ENCODE peak calls at places on chromosomes 1 and 21, in eight cellular contexts. N is uterus, X is tibial artery, D is AG10803, V is vagina, C is bronchial epithelial cell, P is endothelial cell of umbilical vein, G is GM13976. U is an unnamed sample.

GRCh38 chr1:67721112-67721511 is 36.1 kb downstream of the GADD45A start:
- DNase-seq in N (no peak), X (no peak), C (no peak), V (no peak), G (no peak), P (no peak), D (no peak), U (no peak)

GRCh38 chr1:226838456-226838855 is 32.0 kb upstream of the PSEN2 start:
- DNase-seq in N (no peak), D (no peak), G (no peak), X (no peak), V (no peak), P (no peak), C (no peak), U (no peak)

GRCh38 chr1:59215766-59216291 is 81.1 kb upstream of the FGGY start:
- DNase-seq in D (no peak), V (no peak), G (no peak), P (no peak), N (no peak), C (peak; percentile 64), X (no peak), U (no peak)

GRCh38 chr1:156413310-156414246 is 44.6 kb downstream of the RHBG start:
- DNase-seq in X (no peak), P (no peak), V (no peak), N (no peak), G (no peak), C (no peak), D (no peak), U (no peak)

GRCh38 chr1:19465123-19465522 is 20.2 kb downstream of the CAPZB start:
- DNase-seq in C (no peak), X (no peak), P (no peak), V (no peak), N (no peak), G (no peak), D (peak; percentile 64), U (no peak)

GRCh38 chr1:228471762-228472398 is 15.3 kb upstream of the RNF187 start:
- DNase-seq in P (peak; percentile 34), V (no peak), G (peak; percentile 70), N (no peak), C (peak; percentile 38), X (no peak), D (peak; percentile 56), U (peak; percentile 63)

GRCh38 chr1:55789466-55789865 is 574.3 kb upstream of the USP24 start:
- DNase-seq in C (no peak), P (no peak), X (no peak), N (no peak), V (no peak), D (no peak), G (no peak), U (no peak)

GRCh38 chr21:21845901-21846396 is 847.7 kb downstream of the NCAM2 start:
- DNase-seq in V (no peak), G (no peak), C (no peak), X (no peak), P (no peak), D (no peak), N (no peak), U (no peak)

GRCh38 chr1:105730701-105731100 is 1325.8 kb upstream of the PRMT6 start:
- DNase-seq in C (no peak), D (no peak), V (no peak), G (no peak), X (no peak), P (no peak), N (no peak), U (no peak)

GRCh38 chr1:109634771-109635750 is 15.4 kb downstream of the AMPD2 start:
- DNase-seq in P (no peak), C (no peak), G (no peak), V (peak; percentile 81), D (no peak), X (no peak), N (no peak), U (no peak)

GRCh38 chr1:206713910-206714312 is 29.2 kb downstream of the MAPKAPK2 start:
- DNase-seq in D (peak; percentile 44), V (no peak), X (no peak), P (no peak), N (no peak), C (no peak), G (no peak), U (no peak)

GRCh38 chr1:85626818-85627217 is 46.3 kb downstream of the CCN1 start:
- DNase-seq in D (no peak), C (no peak), X (no peak), N (no peak), V (no peak), P (no peak), G (no peak), U (no peak)

GRCh38 chr1:85326381-85326780 is 49.9 kb upstream of the BCL10 start:
- DNase-seq in N (no peak), D (no peak), G (no peak), P (no peak), X (no peak), C (peak; percentile 60), V (no peak), U (no peak)

GRCh38 chr1:17829579-17829978 is 74.4 kb downstream of the ACTL8 start:
- DNase-seq in N (no peak), X (no peak), C (no peak), V (no peak), P (no peak), G (no peak), D (no peak), U (no peak)

GRCh38 chr1:202274611-202275010 is 67.1 kb downstream of the UBE2T start:
- DNase-seq in N (peak; percentile 9), X (no peak), V (no peak), C (peak; percentile 38), G (peak; percentile 67), D (no peak), P (peak; percentile 48), U (peak; percentile 58)

GRCh38 chr1:100612540-100612939 is 74.6 kb downstream of the GPR88 start:
- DNase-seq in V (no peak), N (no peak), G (no peak), D (no peak), P (no peak), X (no peak), C (no peak), U (no peak)

GRCh38 chr1:148334339-148335130 is 148.6 kb downstream of the PPIAL4G start:
- DNase-seq in X (peak; percentile 87), G (peak; percentile 68), N (peak; percentile 83), C (peak; percentile 97), V (peak; percentile 93), D (peak; percentile 50), P (peak; percentile 63), U (peak; percentile 52)

GRCh38 chr1:104072915-104073371 is 323.2 kb downstream of the AMY1C start:
- DNase-seq in V (no peak), P (peak; percentile 1), X (no peak), N (no peak), D (no peak), G (no peak), C (no peak), U (no peak)

GRCh38 chr1:17655922-17656321 is 99.2 kb upstream of the ACTL8 start:
- DNase-seq in C (no peak), P (no peak), G (no peak), N (no peak), D (no peak), V (no peak), X (no peak), U (no peak)

GRCh38 chr1:66446261-66447001 is 87.5 kb upstream of the SGIP1 start:
- DNase-seq in C (peak; percentile 69), G (peak; percentile 68), P (peak; percentile 89), X (no peak), N (peak; percentile 23), V (no peak), D (peak; percentile 74), U (peak; percentile 61)

GRCh38 chr1:208511242-208511860 is 267.2 kb upstream of the PLXNA2 start:
- DNase-seq in X (no peak), V (no peak), G (no peak), C (no peak), P (no peak), N (no peak), D (no peak), U (no peak)

GRCh38 chr1:54595956-54596498 is 27.3 kb downstream of the FAM151A start:
- DNase-seq in V (no peak), G (no peak), P (no peak), D (no peak), C (no peak), X (no peak), N (no peak), U (no peak)

GRCh38 chr1:69518991-69519390 is 48.7 kb upstream of the LRRC7 start:
- DNase-seq in D (peak; percentile 29), N (no peak), G (no peak), C (no peak), X (no peak), P (no peak), V (no peak), U (no peak)

GRCh38 chr1:217469983-217470382 is 160.9 kb downstream of the GPATCH2 start:
- DNase-seq in N (no peak), D (no peak), G (no peak), P (no peak), V (no peak), C (no peak), X (no peak), U (no peak)

GRCh38 chr1:217472915-217473314 is 158.0 kb downstream of the GPATCH2 start:
- DNase-seq in X (no peak), G (no peak), C (peak; percentile 64), D (no peak), P (no peak), V (no peak), N (no peak), U (no peak)

GRCh38 chr1:217471403-217471802 is 159.5 kb downstream of the GPATCH2 start:
- DNase-seq in V (no peak), P (no peak), N (no peak), G (no peak), D (no peak), X (no peak), C (no peak), U (no peak)
- TF ChIP-seq CTCF in V (no peak), P (no peak), N (no peak), G (no peak), D (no peak), X (no peak), C (no peak), U (no peak)

GRCh38 chr1:176271572-176271971 is 64.5 kb upstream of the COP1 start:
- DNase-seq in V (no peak), X (no peak), C (no peak), G (no peak), D (no peak), P (no peak), N (no peak), U (no peak)
- TF ChIP-seq CTCF in V (no peak), X (no peak), C (no peak), G (no peak), D (no peak), P (no peak), N (no peak), U (no peak)

DNA sequence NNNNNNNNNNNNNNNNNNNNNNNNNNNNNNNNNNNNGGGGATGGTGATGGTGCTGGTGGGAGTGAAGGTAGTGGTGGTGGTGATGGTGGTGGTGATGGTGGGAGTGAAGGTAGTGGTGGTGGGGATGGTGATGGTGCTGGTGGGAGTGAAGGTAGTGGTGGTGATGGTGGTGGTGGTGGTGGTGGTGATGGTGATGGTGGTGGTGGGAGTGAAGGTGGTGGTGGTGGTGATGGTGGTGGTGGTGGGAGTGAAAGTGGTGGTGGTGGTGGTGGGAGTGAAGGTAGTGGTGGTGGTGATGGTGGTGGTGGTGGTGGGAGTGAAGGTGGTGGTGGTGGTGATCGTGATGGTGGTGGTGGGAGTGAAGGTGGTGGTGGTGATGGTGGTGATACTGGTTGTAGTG is 93.6 kb downstream of the CRYAA start:
- DNase-seq in G (no peak), N (no peak), X (no peak), P (peak; percentile 19), D (peak; percentile 11), C (peak; percentile 22), V (peak; percentile 98), U (no peak)
- TF ChIP-seq CTCF in G (no peak), N (no peak), X (no peak), P (no peak), D (no peak), C (no peak), V (no peak), U (no peak)

GRCh38 chr1:91226741-91227140 is 177.9 kb downstream of the HFM1 start:
- DNase-seq in C (peak; percentile 29), X (no peak), V (no peak), G (no peak), N (no peak), P (no peak), D (no peak), U (no peak)
- TF ChIP-seq CTCF in C (no peak), X (no peak), V (no peak), G (no peak), N (no peak), P (no peak), D (no peak), U (no peak)